ENCODE peak calls at places on chromosomes 7 and 10, in seven cellular contexts. V is uterus; K is stimulated activated CD8-positive, alpha-beta memory T cell treated with anti-CD3 and anti-CD28 coated beads, Interleukin-2, amount 100 ng/mL, for 48 hours; J is LoVo; X is hepatocyte; N is cardiac muscle cell; D is nucleus accumbens. F is an unnamed sample.

GRCh38 chr10:18179901-18180300 is 39.7 kb downstream of the CACNB2 start:
- DNase-seq in V (peak), K (no peak), J (no peak), X (peak), N (peak), D (no peak), F (no peak)

GRCh38 chr7:125253454-125254182 is 324.0 kb upstream of the POT1 start:
- DNase-seq in V (no peak), K (no peak), J (no peak), X (no peak), N (no peak), D (no peak), F (no peak)

GRCh38 chr7:82122290-82122689 is 321.3 kb downstream of the CACNA2D1 start:
- DNase-seq in V (no peak), K (no peak), J (no peak), X (no peak), N (no peak), D (no peak), F (no peak)

GRCh38 chr7:28904539-28905143 is 53.5 kb downstream of the TRIL start:
- DNase-seq in V (no peak), K (no peak), J (no peak), X (peak), N (peak), D (no peak), F (no peak)

GRCh38 chr7:118803-119376 is 73.5 kb upstream of the FAM20C start:
- DNase-seq in V (no peak), K (no peak), J (no peak), X (peak), N (no peak), D (no peak), F (no peak)

GRCh38 chr7:128099204-128099671 is 68.0 kb upstream of the LRRC4 start:
- DNase-seq in V (no peak), K (no peak), J (no peak), X (no peak), N (no peak), D (no peak), F (no peak)

GRCh38 chr10:132527338-132528063 is 10.1 kb upstream of the INPP5A start:
- DNase-seq in V (no peak), K (no peak), J (no peak), X (no peak), N (no peak), D (no peak), F (no peak)

GRCh38 chr10:70575874-70576802 is 26.4 kb downstream of the PRF1 start:
- DNase-seq in V (no peak), K (no peak), J (peak), X (peak), N (peak), D (no peak), F (peak)

GRCh38 chr7:73359746-73360375 is 31.9 kb downstream of the FKBP6 start:
- DNase-seq in V (no peak), K (no peak), J (no peak), X (no peak), N (no peak), D (no peak), F (no peak)

GRCh38 chr7:87600130-87601124 is at the start of gene ABCB1:
- DNase-seq in V (peak), K (peak), J (peak), X (peak), N (peak), D (peak), F (no peak)

GRCh38 chr10:68211635-68212034 is 20.3 kb downstream of the ATOH7 start:
- DNase-seq in V (no peak), K (no peak), J (no peak), X (no peak), N (no peak), D (no peak), F (no peak)

GRCh38 chr7:132080967-132081668 is 495.2 kb downstream of the PLXNA4 start:
- DNase-seq in V (peak), K (no peak), J (no peak), X (peak), N (peak), D (no peak), F (no peak)

GRCh38 chr10:14024349-14025202 is 306.1 kb downstream of the FRMD4A start:
- DNase-seq in V (no peak), K (no peak), J (no peak), X (no peak), N (no peak), D (no peak), F (no peak)

GRCh38 chr10:94397549-94398370 is 4.6 kb upstream of the TBC1D12 start:
- DNase-seq in V (no peak), K (no peak), J (no peak), X (no peak), N (peak), D (no peak), F (no peak)

GRCh38 chr7:101868191-101868950 is 50.9 kb downstream of the CUX1 start:
- DNase-seq in V (no peak), K (no peak), J (no peak), X (no peak), N (no peak), D (no peak), F (no peak)

GRCh38 chr7:24756989-24757798 is at the start of gene GSDME:
- DNase-seq in V (peak), K (peak), J (no peak), X (peak), N (peak), D (peak), F (peak)

GRCh38 chr10:88693392-88694020 is 12.5 kb upstream of the LIPK start:
- DNase-seq in V (no peak), K (no peak), J (no peak), X (no peak), N (peak), D (no peak), F (no peak)

GRCh38 chr10:89156161-89156560 is 51.0 kb downstream of the CH25H start:
- DNase-seq in V (no peak), K (no peak), J (no peak), X (no peak), N (no peak), D (no peak), F (no peak)

GRCh38 chr7:50166997-50167961 is 74.2 kb upstream of the ZPBP start:
- DNase-seq in V (no peak), K (no peak), J (no peak), X (no peak), N (no peak), D (no peak), F (no peak)

GRCh38 chr7:104936546-104936945 is 77.5 kb upstream of the KMT2E start:
- DNase-seq in V (peak), K (no peak), J (no peak), X (no peak), N (no peak), D (no peak), F (no peak)

GRCh38 chr10:93458821-93459257 is 23.3 kb downstream of the MYOF start:
- DNase-seq in V (peak), K (no peak), J (peak), X (peak), N (peak), D (no peak), F (no peak)

GRCh38 chr10:103869336-103869735 is 14.0 kb upstream of the SH3PXD2A start:
- DNase-seq in V (no peak), K (no peak), J (no peak), X (no peak), N (no peak), D (no peak), F (no peak)

GRCh38 chr10:121662945-121663917 is 65.0 kb upstream of the FGFR2 start:
- DNase-seq in V (no peak), K (no peak), J (no peak), X (no peak), N (no peak), D (no peak), F (no peak)

GRCh38 chr7:75649462-75649861 is 89.3 kb downstream of the HIP1 start:
- DNase-seq in V (peak), K (no peak), J (no peak), X (no peak), N (no peak), D (no peak), F (no peak)

GRCh38 chr10:12934777-12935176 is 66.7 kb downstream of the CCDC3 start:
- DNase-seq in V (no peak), K (no peak), J (peak), X (no peak), N (peak), D (no peak), F (no peak)

GRCh38 chr7:42831051-42831952 is 80.6 kb downstream of the C7orf25 start:
- DNase-seq in V (peak), K (no peak), J (peak), X (peak), N (peak), D (peak), F (peak)